ENCODE peak calls at places on chromosome 14, in nine cellular contexts. U is fibroblast of the aortic adventitia; K is endodermal cell; S is stimulated activated CD8-positive, alpha-beta memory T cell treated with anti-CD3 and anti-CD28 coated beads, Interleukin-4, amount 100 ng/mL, for 1 hour; H is stimulated activated CD4-positive, alpha-beta T cell treated with anti-CD3 and anti-CD28 coated beads, Interleukin-4, amount 100 ng/mL, for 1 hour; A is EL; O is NCI-H146; I is kidney; F is endothelial cell. W is an unnamed sample.

GRCh38 chr14:105739331-105740102 is 213.1 kb downstream of the TMEM121 start:
- DNase-seq in U (no peak), K (no peak), S (no peak), H (no peak), A (no peak), O (no peak), I (peak), F (no peak), W (no peak)

GRCh38 chr14:50573862-50574261 is 13.9 kb downstream of the ATL1 start:
- DNase-seq in U (no peak), K (no peak), S (no peak), H (no peak), A (no peak), O (no peak), I (no peak), F (no peak), W (no peak)

GRCh38 chr14:104509673-104510072 is 69.9 kb upstream of the C14orf180 start:
- DNase-seq in U (no peak), K (peak), S (no peak), H (no peak), A (no peak), O (no peak), I (no peak), F (no peak), W (no peak)

GRCh38 chr14:77469041-77469440 is 11.1 kb downstream of the AHSA1 start:
- DNase-seq in U (no peak), K (no peak), S (no peak), H (no peak), A (no peak), O (no peak), I (no peak), F (no peak), W (no peak)

GRCh38 chr14:48052973-48053372 is 377.6 kb upstream of the MDGA2 start:
- DNase-seq in U (no peak), K (no peak), S (no peak), H (no peak), A (no peak), O (no peak), I (no peak), F (no peak), W (no peak)

GRCh38 chr14:61452452-61452851 is 131.1 kb downstream of the PRKCH start:
- DNase-seq in U (no peak), K (no peak), S (no peak), H (no peak), A (no peak), O (no peak), I (no peak), F (no peak), W (no peak)

GRCh38 chr14:51776102-51776894 is 84.1 kb upstream of the GNG2 start:
- DNase-seq in U (peak), K (peak), S (no peak), H (no peak), A (peak), O (peak), I (no peak), F (peak), W (peak)

GRCh38 chr14:75553157-75553556 is 25.3 kb upstream of the FLVCR2 start:
- DNase-seq in U (no peak), K (no peak), S (no peak), H (no peak), A (no peak), O (no peak), I (no peak), F (no peak), W (no peak)

GRCh38 chr14:89303452-89304435 is 113.3 kb downstream of the FOXN3 start:
- DNase-seq in U (peak), K (peak), S (no peak), H (no peak), A (peak), O (peak), I (peak), F (no peak), W (peak)